ENCODE peak calls at places on chromosomes 2 and 18, in four cellular contexts. One of them, this sample, is unnamed.
A peak's percentile ranks its signal among the peaks of the same experiment; 100 is the strongest.

GRCh38 chr2:45014016-45014702 is 4.9 kb upstream of the SIX2 start:
- DNase-seq in uterus: peak; percentile 31
- DNase-seq in tibial nerve: no peak
- DNase-seq in Karpas-422: no peak
- DNase-seq in this sample: no peak

GRCh38 chr2:124001681-124002080 is 23.4 kb upstream of the CNTNAP5 start:
- DNase-seq in uterus: no peak
- DNase-seq in tibial nerve: peak; percentile 5
- DNase-seq in Karpas-422: no peak
- DNase-seq in this sample: no peak

GRCh38 chr2:26245810-26246209 is 1.1 kb downstream of the HADHB start:
- DNase-seq in uterus: no peak
- DNase-seq in tibial nerve: no peak
- DNase-seq in Karpas-422: peak; percentile 70
- DNase-seq in this sample: no peak

GRCh38 chr2:180175736-180176135 is 168.6 kb upstream of the CWC22 start:
- DNase-seq in uterus: no peak
- DNase-seq in tibial nerve: no peak
- DNase-seq in Karpas-422: no peak
- DNase-seq in this sample: no peak

GRCh38 chr2:127463155-127463991 is 45.1 kb downstream of the PROC start:
- DNase-seq in uterus: no peak
- DNase-seq in tibial nerve: no peak
- DNase-seq in Karpas-422: no peak
- DNase-seq in this sample: no peak

GRCh38 chr2:219628986-219629901 is 1.8 kb downstream of the SLC4A3 start:
- DNase-seq in uterus: peak; percentile 14
- DNase-seq in tibial nerve: no peak
- DNase-seq in Karpas-422: no peak
- DNase-seq in this sample: no peak

GRCh38 chr2:84899681-84900080 is 5.8 kb upstream of the TMSB10 start:
- DNase-seq in uterus: no peak
- DNase-seq in tibial nerve: no peak
- DNase-seq in Karpas-422: no peak
- DNase-seq in this sample: peak; percentile 4

GRCh38 chr2:94982661-94983060 is 42.8 kb upstream of the MAL start:
- DNase-seq in uterus: no peak
- DNase-seq in tibial nerve: no peak
- DNase-seq in Karpas-422: no peak
- DNase-seq in this sample: peak; percentile 48

GRCh38 chr2:134253804-134254203 is at the start of gene MGAT5:
- DNase-seq in uterus: no peak
- DNase-seq in tibial nerve: no peak
- DNase-seq in Karpas-422: no peak
- DNase-seq in this sample: no peak

GRCh38 chr2:105788670-105789290 is 44.1 kb downstream of the NCK2 start:
- DNase-seq in uterus: no peak
- DNase-seq in tibial nerve: no peak
- DNase-seq in Karpas-422: no peak
- DNase-seq in this sample: no peak

GRCh38 chr2:239874636-239875356 is 150.3 kb downstream of the NDUFA10 start:
- DNase-seq in uterus: no peak
- DNase-seq in tibial nerve: peak; percentile 3
- DNase-seq in Karpas-422: no peak
- DNase-seq in this sample: peak; percentile 7

GRCh38 chr2:53234548-53234903 is 533.1 kb upstream of the CHAC2 start:
- DNase-seq in uterus: no peak
- DNase-seq in tibial nerve: no peak
- DNase-seq in Karpas-422: peak; percentile 28
- DNase-seq in this sample: no peak

GRCh38 chr2:170816499-170817246 is at the start of gene GAD1:
- DNase-seq in uterus: no peak
- DNase-seq in tibial nerve: peak; percentile 22
- DNase-seq in Karpas-422: peak; percentile 83
- DNase-seq in this sample: no peak

GRCh38 chr2:147628971-147629421 is 215.8 kb upstream of the ACVR2A start:
- DNase-seq in uterus: no peak
- DNase-seq in tibial nerve: no peak
- DNase-seq in Karpas-422: no peak
- DNase-seq in this sample: no peak

GRCh38 chr2:160440888-160441287 is 52.7 kb downstream of the RBMS1 start:
- DNase-seq in uterus: no peak
- DNase-seq in tibial nerve: no peak
- DNase-seq in Karpas-422: no peak
- DNase-seq in this sample: no peak

GRCh38 chr2:181025004-181025403 is 44.6 kb downstream of the UBE2E3 start:
- DNase-seq in uterus: no peak
- DNase-seq in tibial nerve: no peak
- DNase-seq in Karpas-422: no peak
- DNase-seq in this sample: no peak

GRCh38 chr2:240412211-240412830 is 23.1 kb upstream of the GPC1 start:
- DNase-seq in uterus: peak; percentile 13
- DNase-seq in tibial nerve: no peak
- DNase-seq in Karpas-422: no peak
- DNase-seq in this sample: no peak

GRCh38 chr2:155157065-155157464 is 458.6 kb downstream of the KCNJ3 start:
- DNase-seq in uterus: no peak
- DNase-seq in tibial nerve: no peak
- DNase-seq in Karpas-422: no peak
- DNase-seq in this sample: no peak

GRCh38 chr18:35941299-35941698 is 31.2 kb upstream of the RMP24 start:
- DNase-seq in uterus: no peak
- DNase-seq in tibial nerve: no peak
- DNase-seq in Karpas-422: no peak
- DNase-seq in this sample: no peak

GRCh38 chr2:69275490-69275889 is 111.5 kb downstream of the GFPT1 start:
- DNase-seq in uterus: no peak
- DNase-seq in tibial nerve: no peak
- DNase-seq in Karpas-422: no peak
- DNase-seq in this sample: no peak

GRCh38 chr2:233381013-233381995 is 27.0 kb downstream of the DGKD start:
- DNase-seq in uterus: no peak
- DNase-seq in tibial nerve: no peak
- DNase-seq in Karpas-422: no peak
- DNase-seq in this sample: no peak
- H3K27ac ChIP-seq in uterus: no peak overlapping the region
- H3K27ac ChIP-seq in tibial nerve: no peak overlapping the region
- H3K27ac ChIP-seq in Karpas-422: no peak overlapping the region
- H3K27ac ChIP-seq in this sample: no peak overlapping the region

GRCh38 chr18:32328974-32329373 is 139.1 kb downstream of the MEP1B start:
- DNase-seq in uterus: no peak
- DNase-seq in tibial nerve: peak; percentile 3
- DNase-seq in Karpas-422: no peak
- DNase-seq in this sample: no peak

GRCh38 chr18:32321826-32322225 is 132.0 kb downstream of the MEP1B start:
- DNase-seq in uterus: no peak
- DNase-seq in tibial nerve: no peak
- DNase-seq in Karpas-422: peak; percentile 80
- DNase-seq in this sample: no peak

GRCh38 chr18:32326450-32327309 is 136.8 kb downstream of the MEP1B start:
- DNase-seq in uterus: no peak
- DNase-seq in tibial nerve: no peak
- DNase-seq in Karpas-422: no peak
- DNase-seq in this sample: no peak

GRCh38 chr18:32328379-32328778 is 138.5 kb downstream of the MEP1B start:
- DNase-seq in uterus: no peak
- DNase-seq in tibial nerve: no peak
- DNase-seq in Karpas-422: no peak
- DNase-seq in this sample: no peak

GRCh38 chr18:32324173-32324572 is 134.3 kb downstream of the MEP1B start:
- DNase-seq in uterus: peak; percentile 33
- DNase-seq in tibial nerve: no peak
- DNase-seq in Karpas-422: no peak
- DNase-seq in this sample: no peak
- H3K27ac ChIP-seq in uterus: peak overlapping the region; percentile 53
- H3K27ac ChIP-seq in tibial nerve: peak overlapping the region; percentile 47
- H3K27ac ChIP-seq in Karpas-422: no peak overlapping the region
- H3K27ac ChIP-seq in this sample: peak overlapping the region; percentile 35

DNA sequence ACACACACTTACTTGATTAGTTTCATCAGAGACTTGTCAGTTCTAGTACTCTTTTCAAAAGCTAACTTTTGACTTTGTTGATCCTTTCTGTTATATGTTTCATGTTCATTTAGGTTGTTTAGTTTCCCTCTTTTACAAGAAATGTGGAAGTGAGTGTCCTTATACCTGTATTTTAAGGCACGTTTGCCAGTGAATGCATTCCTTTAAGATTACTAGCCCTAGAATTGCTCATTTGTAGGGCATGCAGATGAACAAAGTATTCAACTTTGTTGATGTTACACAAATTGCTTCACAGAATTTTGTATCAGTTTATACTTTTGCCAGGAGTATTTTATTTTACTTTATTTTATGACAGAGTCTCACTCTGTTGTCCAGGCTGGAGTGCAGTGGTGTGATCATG is 6.3 kb downstream of the IL1RL2 start:
- DNase-seq in uterus: no peak
- DNase-seq in tibial nerve: no peak
- DNase-seq in Karpas-422: no peak
- DNase-seq in this sample: no peak
- H3K27ac ChIP-seq in uterus: no peak overlapping the region
- H3K27ac ChIP-seq in tibial nerve: no peak overlapping the region
- H3K27ac ChIP-seq in Karpas-422: no peak overlapping the region
- H3K27ac ChIP-seq in this sample: no peak overlapping the region

GRCh38 chr18:58787750-58788149 is 76.9 kb upstream of the ZNF532 start:
- DNase-seq in uterus: no peak
- DNase-seq in tibial nerve: no peak
- DNase-seq in Karpas-422: no peak
- DNase-seq in this sample: no peak

GRCh38 chr18:58788470-58788869 is 76.2 kb upstream of the ZNF532 start:
- DNase-seq in uterus: no peak
- DNase-seq in tibial nerve: no peak
- DNase-seq in Karpas-422: no peak
- DNase-seq in this sample: no peak

GRCh38 chr18:58788971-58789797 is 75.5 kb upstream of the ZNF532 start:
- DNase-seq in uterus: no peak
- DNase-seq in tibial nerve: peak; percentile 20
- DNase-seq in Karpas-422: no peak
- DNase-seq in this sample: peak; percentile 66

GRCh38 chr18:58792086-58792485 is 72.6 kb upstream of the ZNF532 start:
- DNase-seq in uterus: no peak
- DNase-seq in tibial nerve: no peak
- DNase-seq in Karpas-422: no peak
- DNase-seq in this sample: no peak

GRCh38 chr18:58789856-58790255 is 74.8 kb upstream of the ZNF532 start:
- DNase-seq in uterus: peak; percentile 19
- DNase-seq in tibial nerve: peak; percentile 32
- DNase-seq in Karpas-422: no peak
- DNase-seq in this sample: no peak
- H3K27ac ChIP-seq in uterus: peak overlapping the region; percentile 38
- H3K27ac ChIP-seq in tibial nerve: peak overlapping the region; percentile 68
- H3K27ac ChIP-seq in Karpas-422: no peak overlapping the region
- H3K27ac ChIP-seq in this sample: peak overlapping the region; percentile 72

GRCh38 chr18:44766461-44766860 is 85.8 kb downstream of the SETBP1 start:
- DNase-seq in uterus: no peak
- DNase-seq in tibial nerve: no peak
- DNase-seq in Karpas-422: no peak
- DNase-seq in this sample: no peak

GRCh38 chr18:44764863-44765262 is 84.2 kb downstream of the SETBP1 start:
- DNase-seq in uterus: no peak
- DNase-seq in tibial nerve: no peak
- DNase-seq in Karpas-422: no peak
- DNase-seq in this sample: no peak

GRCh38 chr18:44767807-44768206 is 87.1 kb downstream of the SETBP1 start:
- DNase-seq in uterus: no peak
- DNase-seq in tibial nerve: no peak
- DNase-seq in Karpas-422: no peak
- DNase-seq in this sample: no peak

GRCh38 chr18:44763327-44763726 is 82.6 kb downstream of the SETBP1 start:
- DNase-seq in uterus: no peak
- DNase-seq in tibial nerve: no peak
- DNase-seq in Karpas-422: no peak
- DNase-seq in this sample: no peak

DNA sequence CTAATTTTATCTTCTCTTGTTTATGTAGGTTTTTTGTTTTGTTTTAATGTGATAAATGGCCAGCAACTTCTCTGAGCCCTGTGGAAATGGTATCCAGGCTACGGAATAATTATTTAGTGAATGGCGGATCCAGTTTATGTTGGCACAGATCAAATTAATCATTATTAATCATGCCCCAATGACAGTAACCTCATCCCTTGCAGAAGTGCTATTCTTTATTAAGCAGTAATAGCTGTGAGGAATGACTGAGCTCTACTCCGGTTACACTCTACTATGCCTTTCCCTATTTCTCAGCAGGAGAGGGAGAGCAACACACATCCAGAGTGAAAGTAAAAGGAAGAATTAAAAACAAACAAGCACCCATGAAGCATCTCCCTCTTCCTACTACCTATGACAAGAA is 84.8 kb downstream of the SETBP1 start:
- DNase-seq in uterus: no peak
- DNase-seq in tibial nerve: no peak
- DNase-seq in Karpas-422: no peak
- DNase-seq in this sample: no peak
- H3K27ac ChIP-seq in uterus: no peak overlapping the region
- H3K27ac ChIP-seq in tibial nerve: no peak overlapping the region
- H3K27ac ChIP-seq in Karpas-422: no peak overlapping the region
- H3K27ac ChIP-seq in this sample: no peak overlapping the region

GRCh38 chr18:23547806-23548205 is 38.5 kb downstream of the NPC1 start:
- DNase-seq in uterus: no peak
- DNase-seq in tibial nerve: no peak
- DNase-seq in Karpas-422: no peak
- DNase-seq in this sample: no peak

GRCh38 chr18:23551978-23552377 is 34.3 kb downstream of the NPC1 start:
- DNase-seq in uterus: no peak
- DNase-seq in tibial nerve: no peak
- DNase-seq in Karpas-422: no peak
- DNase-seq in this sample: no peak

GRCh38 chr18:23548719-23549118 is 37.6 kb downstream of the NPC1 start:
- DNase-seq in uterus: no peak
- DNase-seq in tibial nerve: no peak
- DNase-seq in Karpas-422: no peak
- DNase-seq in this sample: no peak

GRCh38 chr18:23553887-23554286 is 32.4 kb downstream of the NPC1 start:
- DNase-seq in uterus: no peak
- DNase-seq in tibial nerve: no peak
- DNase-seq in Karpas-422: no peak
- DNase-seq in this sample: no peak

DNA sequence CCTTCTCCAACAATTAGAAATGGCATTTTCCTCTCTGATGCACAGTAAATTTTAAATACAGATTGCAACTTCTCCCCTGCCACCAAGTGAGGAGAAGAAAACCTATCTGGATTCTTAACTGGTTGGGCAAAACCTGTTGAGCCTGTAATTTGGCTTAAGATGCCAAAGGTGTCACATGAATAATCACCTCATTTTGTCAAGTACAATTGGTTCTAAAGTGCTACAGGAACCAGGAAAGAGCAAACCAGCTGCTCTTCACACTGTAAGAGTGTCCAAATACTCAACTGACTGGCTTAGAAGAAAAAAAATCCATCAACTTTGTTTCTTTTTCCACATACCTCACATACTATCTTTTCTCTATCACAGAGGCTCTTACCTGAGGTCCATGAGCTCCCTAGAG is 35.4 kb downstream of the NPC1 start:
- DNase-seq in uterus: no peak
- DNase-seq in tibial nerve: no peak
- DNase-seq in Karpas-422: no peak
- DNase-seq in this sample: no peak
- H3K27ac ChIP-seq in uterus: no peak overlapping the region
- H3K27ac ChIP-seq in tibial nerve: no peak overlapping the region
- H3K27ac ChIP-seq in Karpas-422: no peak overlapping the region
- H3K27ac ChIP-seq in this sample: no peak overlapping the region